ENCODE peak calls at places on chromosomes 2 and 18, in ten cellular contexts. I is CD4-positive, alpha-beta T cell; O is fibroblast of lung; Y is GM23338; E is GM23248; P is right cardiac atrium; M is CD8-positive, alpha-beta T cell; X is pancreas; C is tibial artery; H is body of pancreas. B is an unnamed sample.

GRCh38 chr2:74405994-74406583 is 15.3 kb downstream of the C2orf81 start:
- DNase-seq in Y (no peak), M (no peak), X (no peak), P (no peak), I (no peak), E (no peak), O (no peak), H (no peak), C (no peak), B (no peak)

GRCh38 chr2:101830555-101830954 is 133.0 kb downstream of the MAP4K4 start:
- DNase-seq in O (no peak), E (peak), C (no peak), Y (no peak), X (no peak), H (no peak), P (no peak), I (no peak), M (no peak), B (no peak)

GRCh38 chr2:8216397-8216796 is 465.5 kb upstream of the ID2 start:
- DNase-seq in X (no peak), Y (no peak), M (no peak), H (no peak), E (peak), O (peak), I (no peak), P (no peak), C (no peak), B (no peak)

GRCh38 chr2:9407363-9407811 is 15.9 kb downstream of the ITGB1BP1 start:
- DNase-seq in I (no peak), O (no peak), C (no peak), X (no peak), E (no peak), Y (no peak), P (no peak), M (peak), H (no peak), B (no peak)

GRCh38 chr18:26719909-26720308 is 145.6 kb downstream of the AQP4 start:
- DNase-seq in Y (no peak), X (no peak), M (no peak), E (no peak), C (no peak), P (no peak), H (no peak), O (no peak), I (no peak), B (no peak)

GRCh38 chr2:54629914-54630609 is 93.4 kb upstream of the EML6 start:
- DNase-seq in I (no peak), X (peak), Y (no peak), P (peak), M (no peak), E (peak), C (peak), H (peak), O (no peak), B (no peak)

GRCh38 chr18:46278481-46279465 is 174.6 kb downstream of the HAUS1 start:
- DNase-seq in Y (no peak), H (no peak), M (no peak), E (peak), C (no peak), I (no peak), P (no peak), X (no peak), O (peak), B (no peak)

GRCh38 chr2:27088644-27089043 is 2.1 kb downstream of the KHK start:
- DNase-seq in I (no peak), P (no peak), E (no peak), C (no peak), M (no peak), Y (no peak), X (no peak), O (no peak), H (no peak), B (no peak)

GRCh38 chr2:53715568-53715967 is 52.0 kb upstream of the CHAC2 start:
- DNase-seq in M (no peak), Y (peak), P (no peak), E (peak), O (peak), H (no peak), C (no peak), I (no peak), X (no peak), B (no peak)

GRCh38 chr2:47661310-47661709 is 121.6 kb upstream of the MSH6 start:
- DNase-seq in C (no peak), E (no peak), I (no peak), Y (no peak), X (no peak), P (no peak), H (no peak), O (no peak), M (no peak), B (no peak)

GRCh38 chr2:118321436-118322100 is 233.3 kb downstream of the INSIG2 start:
- DNase-seq in C (no peak), E (no peak), I (no peak), M (no peak), H (peak), Y (peak), X (no peak), O (no peak), P (no peak), B (no peak)

GRCh38 chr2:106085441-106085911 is 108.6 kb downstream of the UXS1 start:
- DNase-seq in O (peak), I (peak), E (peak), Y (peak), C (peak), X (no peak), H (peak), P (peak), M (peak), B (no peak)

GRCh38 chr2:46308629-46309028 is 11.4 kb downstream of the EPAS1 start:
- DNase-seq in P (no peak), O (no peak), M (no peak), C (no peak), H (no peak), X (no peak), E (no peak), Y (no peak), I (no peak), B (no peak)

GRCh38 chr18:79329786-79330185 is 65.9 kb upstream of the NFATC1 start:
- DNase-seq in M (no peak), I (no peak), Y (no peak), C (no peak), H (no peak), P (no peak), X (no peak), O (no peak), E (no peak), B (no peak)

GRCh38 chr18:58045265-58046086 is 1.4 kb downstream of the NEDD4L start:
- DNase-seq in P (peak), H (peak), X (peak), M (peak), E (peak), I (peak), C (peak), O (no peak), Y (peak), B (no peak)

GRCh38 chr2:163748420-163748819 is 12.6 kb upstream of the FIGN start:
- DNase-seq in C (no peak), M (no peak), Y (no peak), P (no peak), X (no peak), O (no peak), E (no peak), H (no peak), I (no peak), B (no peak)

GRCh38 chr18:43620936-43621335 is 343.6 kb upstream of the SYT4 start:
- DNase-seq in H (no peak), Y (peak), M (no peak), O (peak), P (peak), X (no peak), E (peak), C (no peak), I (no peak), B (no peak)

GRCh38 chr18:39167990-39168389 is 1602.4 kb upstream of the CELF4 start:
- DNase-seq in Y (peak), I (no peak), P (no peak), C (no peak), X (no peak), E (no peak), H (no peak), O (no peak), M (no peak), B (no peak)

GRCh38 chr18:44093253-44093652 is 587.4 kb upstream of the SETBP1 start:
- DNase-seq in E (no peak), I (no peak), H (no peak), C (no peak), O (peak), M (no peak), Y (no peak), P (no peak), X (no peak), B (no peak)

GRCh38 chr18:44238911-44239310 is 441.8 kb upstream of the SETBP1 start:
- DNase-seq in O (no peak), M (no peak), P (no peak), I (no peak), Y (no peak), X (no peak), C (no peak), E (no peak), H (no peak), B (no peak)

GRCh38 chr2:20796374-20796791 is 26.5 kb downstream of the LDAH start:
- DNase-seq in M (no peak), Y (no peak), O (peak), I (no peak), X (no peak), P (no peak), C (peak), E (no peak), H (no peak), B (no peak)

GRCh38 chr2:239285932-239286230 is 114.9 kb downstream of the HDAC4 start:
- DNase-seq in C (no peak), H (no peak), M (no peak), I (no peak), X (no peak), P (no peak), E (no peak), Y (no peak), O (no peak), B (no peak)

GRCh38 chr2:233566141-233566956 is at the start of gene USP40:
- DNase-seq in M (peak), X (peak), P (peak), O (peak), E (peak), I (peak), Y (peak), C (peak), H (peak), B (peak)
- H3K27ac ChIP-seq in M (peak), X (peak), P (peak), O (peak), E (peak), I (peak), Y (peak), C (peak), H (peak), B (peak)

DNA sequence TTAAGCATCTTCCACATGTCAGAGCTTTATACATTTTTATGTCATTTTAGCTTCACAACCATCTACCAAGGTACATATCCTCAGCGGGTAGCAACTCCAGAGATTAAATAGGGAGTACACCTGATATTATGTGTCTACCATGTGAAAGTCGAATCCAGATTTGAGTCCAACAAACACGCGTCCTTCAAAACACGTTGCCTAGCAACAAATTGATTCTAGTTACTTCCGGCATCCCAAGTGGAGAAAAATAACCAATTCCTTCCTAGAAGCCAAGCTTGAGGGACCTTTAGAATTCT is 222 bp upstream of the ERICH2 start:
- DNase-seq in P (no peak), E (no peak), X (no peak), Y (no peak), O (no peak), C (no peak), M (no peak), H (no peak), I (no peak), B (no peak)
- H3K27ac ChIP-seq in P (no peak), E (no peak), X (peak), Y (peak), O (no peak), C (peak), M (no peak), H (peak), I (no peak), B (peak)

DNA sequence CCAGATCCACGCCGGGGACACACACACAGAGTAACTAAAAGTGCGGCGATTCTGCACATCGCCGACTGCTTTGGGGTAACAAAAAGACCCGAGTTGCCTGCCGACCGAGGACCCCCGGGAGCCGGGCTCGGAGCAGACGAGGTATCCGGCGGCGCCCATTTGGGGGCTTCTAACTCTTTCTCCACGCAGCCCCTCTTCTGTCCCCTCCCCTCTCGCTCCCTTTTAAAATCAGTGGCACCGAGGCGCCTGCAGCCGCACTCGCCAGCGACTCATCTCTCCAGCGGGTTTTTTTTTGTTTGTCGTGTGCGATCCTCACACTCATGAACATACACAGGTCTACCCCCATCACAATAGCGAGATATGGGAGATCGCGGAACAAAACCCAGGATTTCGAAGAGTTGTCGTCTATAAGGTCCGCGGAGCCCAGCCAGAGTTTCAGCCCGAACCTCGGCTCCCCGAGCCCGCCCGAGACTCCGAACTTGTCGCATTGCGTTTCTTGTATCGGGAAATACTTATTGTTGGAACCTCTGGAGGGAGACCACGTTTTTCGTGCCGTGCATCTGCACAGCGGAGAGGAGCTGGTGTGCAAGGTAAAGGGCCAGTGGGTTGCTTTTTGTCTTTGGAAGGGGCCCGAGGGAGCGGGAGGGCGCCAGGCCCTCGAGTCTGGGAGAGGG is 1.4 kb downstream of the TRIB2 start:
- DNase-seq in X (peak), E (peak), P (peak), I (peak), H (peak), C (no peak), O (peak), Y (peak), M (peak), B (no peak)
- H3K27ac ChIP-seq in X (no peak), E (peak), P (peak), I (peak), H (peak), C (peak), O (peak), Y (no peak), M (peak), B (peak)

GRCh38 chr2:241857041-241857541 is 1.6 kb downstream of the PDCD1 start:
- DNase-seq in I (no peak), M (no peak), O (no peak), X (no peak), H (no peak), E (no peak), Y (no peak), C (peak), P (peak), B (no peak)
- H3K27ac ChIP-seq in I (no peak), M (no peak), O (no peak), X (no peak), H (no peak), E (no peak), Y (no peak), C (no peak), P (no peak), B (no peak)

GRCh38 chr2:37201208-37201607 is 4.9 kb downstream of the CEBPZOS start:
- DNase-seq in Y (no peak), I (no peak), O (no peak), H (no peak), E (no peak), C (no peak), X (no peak), P (no peak), M (no peak), B (no peak)

GRCh38 chr2:37198681-37199065 is 2.4 kb downstream of the CEBPZOS start:
- DNase-seq in X (no peak), P (no peak), M (no peak), O (no peak), H (no peak), I (no peak), E (no peak), Y (no peak), C (no peak), B (no peak)

GRCh38 chr2:37203708-37204107 is 7.4 kb downstream of the CEBPZOS start:
- DNase-seq in E (no peak), H (no peak), C (no peak), Y (no peak), P (no peak), I (no peak), M (no peak), X (no peak), O (no peak), B (no peak)

GRCh38 chr2:37205689-37206341 is 9.5 kb downstream of the CEBPZOS start:
- DNase-seq in E (no peak), X (no peak), C (no peak), Y (peak), I (no peak), M (no peak), P (no peak), H (no peak), O (no peak), B (no peak)

GRCh38 chr2:37201766-37202165 is 5.5 kb downstream of the CEBPZOS start:
- DNase-seq in O (no peak), I (no peak), E (no peak), C (no peak), X (no peak), H (no peak), Y (no peak), M (peak), P (no peak), B (no peak)
- H3K27ac ChIP-seq in O (no peak), I (no peak), E (no peak), C (no peak), X (no peak), H (no peak), Y (peak), M (no peak), P (no peak), B (no peak)

DNA sequence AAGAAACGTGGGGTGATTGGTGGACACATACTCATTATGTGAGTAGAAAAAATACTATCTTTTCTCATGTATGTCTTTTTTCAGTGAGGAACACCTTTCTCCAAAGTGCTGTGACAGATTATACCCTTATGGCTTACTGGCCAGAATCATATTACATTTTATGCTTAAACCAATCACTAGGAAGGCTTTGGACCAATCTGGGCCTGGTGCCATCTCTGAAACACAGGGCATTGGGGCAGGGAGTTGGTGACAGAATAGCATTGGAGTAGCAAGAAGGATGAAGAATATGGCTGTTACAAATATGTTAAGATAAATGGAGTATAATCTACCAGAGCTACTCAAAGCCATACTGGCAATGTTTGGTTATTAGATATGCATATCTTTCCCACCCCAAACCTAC is 10.2 kb downstream of the UGP2 start:
- DNase-seq in E (no peak), I (no peak), Y (no peak), X (no peak), O (no peak), H (peak), M (no peak), C (no peak), P (no peak), B (no peak)
- H3K27ac ChIP-seq in E (no peak), I (no peak), Y (peak), X (no peak), O (no peak), H (no peak), M (no peak), C (no peak), P (no peak), B (no peak)

GRCh38 chr2:6992821-6993228 is 75.6 kb downstream of the RNF144A start:
- DNase-seq in O (no peak), X (no peak), H (no peak), I (no peak), Y (no peak), P (no peak), M (no peak), E (no peak), C (no peak), B (no peak)

GRCh38 chr2:6990871-6991270 is 73.7 kb downstream of the RNF144A start:
- DNase-seq in Y (no peak), H (no peak), C (no peak), I (no peak), X (no peak), P (no peak), O (no peak), E (no peak), M (no peak), B (no peak)

GRCh38 chr2:6994569-6994968 is 77.4 kb downstream of the RNF144A start:
- DNase-seq in C (no peak), O (no peak), I (no peak), P (no peak), M (no peak), H (no peak), E (no peak), Y (no peak), X (no peak), B (no peak)

GRCh38 chr2:6995406-6996117 is 78.3 kb downstream of the RNF144A start:
- DNase-seq in M (no peak), P (peak), X (no peak), O (no peak), E (no peak), Y (no peak), I (no peak), H (no peak), C (no peak), B (no peak)

GRCh38 chr2:6993230-6993640 is 76.0 kb downstream of the RNF144A start:
- DNase-seq in H (peak), E (no peak), M (no peak), I (no peak), X (no peak), C (peak), Y (no peak), O (no peak), P (peak), B (no peak)
- H3K27ac ChIP-seq in H (no peak), E (no peak), M (no peak), I (no peak), X (no peak), C (peak), Y (no peak), O (no peak), P (peak), B (no peak)

GRCh38 chr2:242088471-242089212 is 219.1 kb downstream of the RTP5 start:
- DNase-seq in X (peak), M (peak), O (peak), C (peak), Y (peak), I (peak), P (peak), H (peak), E (peak), B (peak)
- H3K27ac ChIP-seq in X (no peak), M (peak), O (peak), C (peak), Y (no peak), I (no peak), P (peak), H (peak), E (no peak), B (peak)